ENCODE peak calls at places on chromosomes 16 and 17, in nine cellular contexts. A is mesothelial cell of epicardium, R is Caco-2, N is A673, S is cardiac muscle cell, B is AG04449, V is Calu3, T is BJ, D is esophagus muscularis mucosa. H is an unnamed sample.

GRCh38 chr17:61149862-61150362 is 249.7 kb upstream of the TBX2 start:
- DNase-seq in A (no peak), R (peak), N (no peak), S (no peak), B (no peak), V (no peak), T (no peak), D (no peak), H (no peak)

GRCh38 chr17:9389116-9389515 is 186.5 kb downstream of the STX8 start:
- DNase-seq in A (no peak), R (no peak), N (peak), S (no peak), B (peak), V (peak), T (peak), D (no peak), H (no peak)

GRCh38 chr16:50842589-50842988 is 100.7 kb downstream of the CYLD start:
- DNase-seq in A (no peak), R (no peak), N (no peak), S (no peak), B (no peak), V (no peak), T (no peak), D (peak), H (no peak)

GRCh38 chr17:47072881-47073280 is 93.8 kb upstream of the RPRML start:
- DNase-seq in A (no peak), R (no peak), N (no peak), S (no peak), B (no peak), V (no peak), T (peak), D (no peak), H (no peak)

GRCh38 chr17:62753562-62753961 is 54.6 kb downstream of the MARCHF10 start:
- DNase-seq in A (no peak), R (no peak), N (no peak), S (no peak), B (no peak), V (no peak), T (no peak), D (no peak), H (no peak)

GRCh38 chr17:19285218-19285900 is 48.2 kb downstream of the EPN2 start:
- DNase-seq in A (no peak), R (no peak), N (no peak), S (no peak), B (no peak), V (no peak), T (no peak), D (no peak), H (no peak)

GRCh38 chr17:44331249-44331760 is 6.7 kb upstream of the SLC25A39 start:
- DNase-seq in A (peak), R (peak), N (peak), S (peak), B (no peak), V (peak), T (peak), D (no peak), H (peak)

GRCh38 chr17:43018008-43018853 is 4.0 kb downstream of the VAT1 start:
- DNase-seq in A (no peak), R (no peak), N (no peak), S (peak), B (no peak), V (no peak), T (no peak), D (no peak), H (peak)

GRCh38 chr16:22353188-22353919 is 21.1 kb downstream of the CDR2 start:
- DNase-seq in A (no peak), R (peak), N (peak), S (no peak), B (peak), V (no peak), T (peak), D (no peak), H (no peak)

GRCh38 chr16:49168146-49168545 is 113.5 kb downstream of the CBLN1 start:
- DNase-seq in A (no peak), R (no peak), N (no peak), S (no peak), B (no peak), V (no peak), T (no peak), D (no peak), H (no peak)

DNA sequence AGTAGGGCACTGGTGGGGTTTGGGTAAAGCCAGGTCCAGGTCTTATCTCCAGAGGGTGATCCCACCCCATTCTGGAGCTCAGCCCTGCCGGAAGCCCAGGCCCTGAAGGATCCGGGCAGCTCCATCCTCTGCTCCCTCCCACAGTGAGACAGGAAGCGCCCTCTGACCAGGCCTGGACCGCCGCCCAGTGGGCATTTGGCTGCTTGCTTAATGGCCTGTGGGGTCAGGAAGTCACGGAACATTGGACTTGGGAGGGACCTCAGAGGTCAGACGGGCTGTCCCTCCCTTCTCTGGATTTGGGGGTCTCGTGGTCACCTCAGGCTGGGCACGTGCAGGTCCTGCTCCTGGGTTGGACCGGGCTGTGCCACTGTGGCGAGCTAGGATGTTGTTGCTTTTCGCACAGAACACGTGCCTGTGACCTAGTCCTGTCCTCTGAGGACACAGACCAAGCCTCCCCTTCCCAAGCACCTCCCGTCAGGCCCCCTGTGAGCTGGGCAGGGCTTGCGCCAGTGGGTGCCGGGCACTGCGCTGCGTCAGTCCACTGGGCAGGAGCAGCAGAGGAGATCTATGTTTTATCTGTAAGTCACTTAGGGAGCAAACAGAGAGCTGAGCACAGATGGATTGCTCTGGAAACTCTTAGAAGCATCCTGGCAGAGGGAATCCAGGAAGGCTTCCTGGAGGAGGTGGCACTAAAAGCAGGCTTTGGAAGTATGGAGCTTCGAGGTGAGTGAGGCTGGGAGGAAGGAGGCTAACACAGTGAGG is 49.4 kb upstream of the GSE1 start:
- DNase-seq in A (no peak), R (peak), N (no peak), S (no peak), B (no peak), V (peak), T (no peak), D (no peak), H (peak)
- TF ChIP-seq CTCF in A (no peak), R (no peak), N (no peak), S (no peak), B (no peak), V (no peak), T (no peak), D (no peak), H (no peak)

GRCh38 chr16:29819506-29819905 is 756 bp upstream of the MVP start:
- DNase-seq in A (no peak), R (no peak), N (no peak), S (no peak), B (no peak), V (no peak), T (no peak), D (no peak), H (no peak)
- TF ChIP-seq CTCF in A (no peak), R (no peak), N (peak), S (no peak), B (no peak), V (no peak), T (peak), D (no peak), H (no peak)

GRCh38 chr16:3508736-3509135 is 7.9 kb downstream of the CLUAP1 start:
- DNase-seq in A (no peak), R (no peak), N (no peak), S (no peak), B (no peak), V (no peak), T (no peak), D (no peak), H (no peak)
- TF ChIP-seq CTCF in A (no peak), R (no peak), N (no peak), S (no peak), B (no peak), V (no peak), T (no peak), D (no peak), H (no peak)

GRCh38 chr16:87304951-87305350 is 12.2 kb downstream of the C16orf95 start:
- DNase-seq in A (no peak), R (no peak), N (no peak), S (no peak), B (no peak), V (no peak), T (no peak), D (no peak), H (no peak)

GRCh38 chr16:87303431-87303930 is 13.7 kb downstream of the C16orf95 start:
- DNase-seq in A (no peak), R (no peak), N (no peak), S (no peak), B (no peak), V (no peak), T (no peak), D (no peak), H (no peak)

GRCh38 chr16:87308826-87309225 is 8.4 kb downstream of the C16orf95 start:
- DNase-seq in A (no peak), R (no peak), N (no peak), S (no peak), B (no peak), V (no peak), T (no peak), D (no peak), H (no peak)

GRCh38 chr16:87303962-87304521 is 13.2 kb downstream of the C16orf95 start:
- DNase-seq in A (no peak), R (no peak), N (no peak), S (no peak), B (no peak), V (no peak), T (no peak), D (no peak), H (no peak)

DNA sequence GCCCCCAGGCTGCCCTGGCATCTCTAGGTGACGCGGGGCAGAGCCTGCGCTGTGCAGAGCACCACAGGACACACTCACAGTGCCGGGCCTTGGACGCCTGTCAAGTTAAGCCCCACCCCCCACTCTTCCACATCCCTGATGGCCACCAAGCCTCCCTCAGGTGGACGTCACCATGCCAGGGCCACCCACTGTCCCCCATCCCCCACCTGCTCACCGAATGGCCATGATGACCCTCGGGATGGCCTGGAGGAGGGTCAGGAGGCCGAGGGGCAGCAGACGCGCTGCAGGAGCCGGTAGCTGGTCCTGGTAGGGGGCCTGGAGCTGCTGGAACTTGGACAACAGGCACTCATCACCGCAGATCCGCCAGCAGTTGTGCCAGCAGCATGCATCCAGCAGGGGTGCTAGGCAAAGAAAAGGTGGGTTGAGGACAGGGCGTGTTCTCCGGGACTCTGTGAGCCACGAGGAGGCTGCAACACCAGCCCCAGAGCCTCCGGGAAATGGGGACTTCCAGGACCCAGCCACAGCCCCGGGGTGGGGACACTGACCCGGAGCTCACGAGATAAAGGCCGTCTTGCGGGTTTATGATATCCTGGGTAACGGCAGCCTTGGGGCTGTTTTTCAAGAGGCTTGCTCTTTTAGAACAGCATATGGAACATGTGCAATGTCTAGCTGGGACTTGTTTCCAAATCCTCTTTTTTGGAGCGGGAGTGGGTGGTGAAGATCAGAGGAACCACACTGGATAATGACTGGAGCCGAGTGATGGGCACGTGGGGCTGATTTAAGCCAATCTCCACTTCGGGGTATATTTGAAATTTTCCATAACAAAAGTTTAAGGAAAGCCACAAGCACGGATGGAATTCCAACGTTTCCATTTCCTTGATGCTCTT is 11.4 kb downstream of the C16orf95 start:
- DNase-seq in A (no peak), R (no peak), N (peak), S (no peak), B (peak), V (peak), T (peak), D (no peak), H (no peak)
- TF ChIP-seq CTCF in A (no peak), R (no peak), N (no peak), S (peak), B (peak), V (no peak), T (peak), D (no peak), H (no peak)

DNA sequence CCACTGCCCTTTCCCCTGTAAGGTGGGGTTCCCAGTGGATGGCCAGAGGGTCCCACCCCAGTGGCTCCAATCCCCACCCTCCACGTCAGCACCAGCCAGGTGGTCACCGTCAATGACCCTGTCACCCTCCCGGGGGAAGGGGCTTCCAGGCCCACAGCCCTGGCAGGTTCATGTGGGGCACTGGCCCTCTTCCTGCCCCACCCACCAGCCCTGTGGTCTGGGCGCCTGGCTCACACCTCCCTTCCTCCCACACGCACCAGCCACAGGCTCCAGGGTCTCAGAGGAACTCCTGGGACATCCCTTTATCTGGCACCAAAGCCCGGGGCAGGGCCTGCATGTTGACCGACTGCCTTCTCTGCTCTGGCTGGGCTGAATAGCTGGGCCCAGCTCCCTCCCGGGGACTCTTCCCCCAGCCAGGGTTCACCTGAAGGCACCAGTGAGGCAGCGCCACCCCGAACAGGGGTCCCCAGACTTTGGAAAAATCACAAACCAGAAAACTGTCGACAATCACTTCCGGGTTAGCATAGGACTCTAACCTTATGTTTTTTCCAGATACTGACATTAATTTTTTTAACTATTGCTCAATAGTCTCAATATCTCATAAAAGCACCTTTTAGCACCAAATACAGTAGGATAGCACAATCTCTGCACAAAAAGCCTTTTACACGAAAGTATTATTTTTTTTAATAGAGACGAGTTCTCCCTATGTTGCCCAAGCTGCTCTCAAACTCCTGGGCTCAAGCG is 21.9 kb upstream of the ZC3H18 start:
- DNase-seq in A (no peak), R (no peak), N (no peak), S (no peak), B (no peak), V (no peak), T (no peak), D (no peak), H (no peak)
- TF ChIP-seq CTCF in A (no peak), R (no peak), N (no peak), S (no peak), B (no peak), V (no peak), T (no peak), D (no peak), H (no peak)

DNA sequence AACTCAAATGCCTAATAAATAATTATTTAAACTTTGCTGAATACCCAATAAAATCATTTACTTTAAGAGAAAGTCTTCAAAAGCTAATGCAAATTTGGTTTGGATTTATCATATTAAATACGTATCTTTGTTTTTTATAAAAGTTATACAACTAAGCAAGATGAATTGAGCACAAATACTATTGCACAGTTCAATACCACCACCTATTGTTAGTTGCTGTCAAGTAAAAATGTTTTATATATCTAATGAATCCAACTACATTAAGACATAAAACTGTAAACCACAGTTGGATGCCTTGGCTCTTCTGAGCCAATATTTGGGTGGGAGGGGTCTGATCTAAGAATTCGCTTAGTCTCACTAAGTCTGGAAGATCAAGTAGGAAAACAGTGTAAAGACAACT is 7.7 kb downstream of the FBXL20 start:
- DNase-seq in A (no peak), R (no peak), N (peak), S (no peak), B (no peak), V (no peak), T (no peak), D (no peak), H (no peak)
- TF ChIP-seq CTCF in A (no peak), R (no peak), N (no peak), S (no peak), B (no peak), V (no peak), T (no peak), D (no peak), H (no peak)

GRCh38 chr16:56657555-56658430 is at the start of gene MT1F:
- DNase-seq in A (no peak), R (peak), N (peak), S (peak), B (no peak), V (peak), T (no peak), D (no peak), H (no peak)
- TF ChIP-seq CTCF in A (no peak), R (no peak), N (no peak), S (no peak), B (no peak), V (no peak), T (no peak), D (no peak), H (no peak)

DNA sequence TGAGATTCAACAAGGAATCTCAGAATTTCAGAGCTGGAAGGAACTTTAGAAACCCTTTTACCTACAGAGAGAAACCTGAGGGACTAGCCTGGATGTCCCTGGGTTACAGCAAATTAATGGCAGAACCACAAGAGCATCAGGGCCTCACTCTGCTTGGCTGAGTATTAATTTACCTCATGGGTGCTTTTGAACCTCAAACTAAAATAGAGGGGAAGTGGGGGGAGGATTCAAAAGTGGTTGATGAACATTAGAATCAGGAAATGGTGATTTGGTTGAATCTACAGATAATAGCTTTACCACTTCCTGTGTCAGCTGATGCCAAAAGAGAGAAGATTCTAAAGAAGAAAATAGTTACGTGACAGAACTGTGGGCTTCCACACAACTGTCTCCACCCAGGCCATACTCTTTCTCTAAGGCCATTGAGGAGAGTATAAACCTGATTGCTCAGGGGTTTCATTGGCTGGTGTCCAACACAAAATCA is 11.3 kb upstream of the SKAP1 start:
- DNase-seq in A (no peak), R (no peak), N (peak), S (no peak), B (no peak), V (no peak), T (no peak), D (no peak), H (no peak)
- TF ChIP-seq CTCF in A (no peak), R (no peak), N (no peak), S (no peak), B (no peak), V (no peak), T (no peak), D (no peak), H (no peak)

DNA sequence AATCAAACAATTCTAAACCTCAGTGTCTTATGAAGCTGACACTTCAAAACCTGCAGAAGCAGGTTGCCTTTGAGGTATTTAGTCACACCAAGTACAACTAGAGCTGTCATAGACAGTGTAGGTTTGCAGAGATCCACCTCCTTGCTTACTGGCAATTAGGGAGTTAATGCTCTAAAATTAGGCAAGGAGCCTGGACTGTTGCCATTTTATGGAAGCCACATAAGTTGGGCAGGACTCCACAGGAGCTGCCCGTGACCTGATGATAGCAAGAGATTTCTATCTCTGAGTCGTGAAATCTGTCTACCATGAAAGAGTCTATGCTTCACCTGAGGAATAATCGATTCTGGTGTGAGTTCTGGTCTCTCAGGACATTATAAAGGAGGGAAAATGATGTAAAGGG is 8.9 kb downstream of the EME1 start:
- DNase-seq in A (no peak), R (no peak), N (no peak), S (no peak), B (no peak), V (no peak), T (no peak), D (no peak), H (no peak)
- TF ChIP-seq CTCF in A (no peak), R (no peak), N (no peak), S (no peak), B (no peak), V (no peak), T (no peak), D (no peak), H (no peak)

H was measured in endothelial cell.